ENCODE peak calls at places on chromosomes 11 and 22, in ten cellular contexts. R is stimulated activated naive CD4-positive, alpha-beta T cell; P is T-helper 17 cell; E is naive thymus-derived CD4-positive, alpha-beta T cell; U is HFF-Myc; O is uterus; Z is tibial nerve; Q is esophagus squamous epithelium; G is activated naive CD8-positive, alpha-beta T cell treated with anti-CD3 and anti-CD28 coated beads for 36 hours; M is AG09319. C is an unnamed sample.

GRCh38 chr11:127230392-127230791 is 229.8 kb upstream of the KIRREL3 start:
- DNase-seq in R (no peak), P (no peak), E (no peak), U (no peak), O (no peak), Z (no peak), Q (no peak), G (no peak), M (no peak), C (no peak)

GRCh38 chr22:20524004-20524481 is 16.6 kb downstream of the MED15 start:
- DNase-seq in R (no peak), P (no peak), E (no peak), U (no peak), O (no peak), Z (no peak), Q (no peak), G (peak), M (no peak), C (peak)

GRCh38 chr22:40603088-40603605 is 33.4 kb downstream of the MRTFA start:
- DNase-seq in R (no peak), P (no peak), E (no peak), U (peak), O (no peak), Z (no peak), Q (no peak), G (no peak), M (peak), C (no peak)

GRCh38 chr11:120494595-120494994 is 17.0 kb upstream of the GRIK4 start:
- DNase-seq in R (no peak), P (no peak), E (no peak), U (no peak), O (no peak), Z (no peak), Q (no peak), G (no peak), M (no peak), C (no peak)

GRCh38 chr11:65112551-65113360 is 1.1 kb downstream of the TM7SF2 start:
- DNase-seq in R (peak), P (peak), E (peak), U (no peak), O (peak), Z (no peak), Q (no peak), G (peak), M (no peak), C (peak)

GRCh38 chr22:44710474-44711235 is 8.7 kb downstream of the PRR5 start:
- DNase-seq in R (no peak), P (no peak), E (no peak), U (no peak), O (no peak), Z (no peak), Q (no peak), G (peak), M (no peak), C (no peak)

GRCh38 chr11:86693501-86693900 is 21.1 kb upstream of the ME3 start:
- DNase-seq in R (no peak), P (no peak), E (no peak), U (no peak), O (no peak), Z (no peak), Q (no peak), G (no peak), M (no peak), C (no peak)

GRCh38 chr22:44351037-44351436 is 38.3 kb upstream of the SHISAL1 start:
- DNase-seq in R (no peak), P (no peak), E (no peak), U (no peak), O (no peak), Z (no peak), Q (no peak), G (no peak), M (no peak), C (no peak)

GRCh38 chr11:16966633-16967346 is 47.4 kb downstream of the PLEKHA7 start:
- DNase-seq in R (no peak), P (no peak), E (no peak), U (no peak), O (no peak), Z (no peak), Q (no peak), G (no peak), M (no peak), C (no peak)

GRCh38 chr11:30821438-30821965 is 235.3 kb upstream of the MPPED2 start:
- DNase-seq in R (no peak), P (no peak), E (no peak), U (no peak), O (no peak), Z (no peak), Q (no peak), G (no peak), M (no peak), C (no peak)

GRCh38 chr11:98059488-98059887 is 961.3 kb upstream of the CNTN5 start:
- DNase-seq in R (no peak), P (no peak), E (no peak), U (no peak), O (no peak), Z (no peak), Q (no peak), G (no peak), M (no peak), C (no peak)

GRCh38 chr22:40417881-40418280 is 47.5 kb downstream of the SGSM3 start:
- DNase-seq in R (no peak), P (no peak), E (no peak), U (no peak), O (no peak), Z (no peak), Q (no peak), G (no peak), M (no peak), C (no peak)

GRCh38 chr11:1744137-1744878 is 6.1 kb downstream of the IFITM10 start:
- DNase-seq in R (no peak), P (no peak), E (no peak), U (no peak), O (no peak), Z (peak), Q (no peak), G (no peak), M (no peak), C (no peak)

GRCh38 chr11:17838102-17838501 is 103.5 kb downstream of the KCNC1 start:
- DNase-seq in R (no peak), P (no peak), E (no peak), U (no peak), O (no peak), Z (no peak), Q (no peak), G (no peak), M (no peak), C (no peak)

GRCh38 chr11:16347928-16348685 is 8.2 kb downstream of the SOX6 start:
- DNase-seq in R (no peak), P (no peak), E (no peak), U (no peak), O (no peak), Z (no peak), Q (no peak), G (no peak), M (no peak), C (no peak)

GRCh38 chr11:62472063-62472884 is 53.4 kb downstream of the SCGB1A1 start:
- DNase-seq in R (no peak), P (no peak), E (no peak), U (no peak), O (peak), Z (no peak), Q (no peak), G (no peak), M (no peak), C (no peak)

GRCh38 chr11:662689-663274 is 25.7 kb downstream of the DRD4 start:
- DNase-seq in R (peak), P (no peak), E (peak), U (peak), O (peak), Z (peak), Q (no peak), G (peak), M (no peak), C (peak)

GRCh38 chr11:44601471-44602370 is 36.3 kb downstream of the CD82 start:
- DNase-seq in R (no peak), P (no peak), E (no peak), U (no peak), O (no peak), Z (no peak), Q (no peak), G (peak), M (no peak), C (no peak)

GRCh38 chr11:66632952-66633351 is 5.6 kb upstream of the RBM4 start:
- DNase-seq in R (no peak), P (no peak), E (no peak), U (no peak), O (no peak), Z (no peak), Q (no peak), G (no peak), M (no peak), C (no peak)

GRCh38 chr22:39405346-39406085 is 5.9 kb downstream of the TAB1 start:
- DNase-seq in R (no peak), P (no peak), E (no peak), U (no peak), O (peak), Z (no peak), Q (no peak), G (peak), M (peak), C (no peak)

C was measured in HEK293T.